ENCODE peak calls at places on chromosome 13, in six cellular contexts. One of them, this sample, is unnamed.

GRCh38 chr13:29901714-29902631 is 51.6 kb upstream of the UBL3 start:
- DNase-seq in lower lobe of right lung: no peak
- DNase-seq in cardiac muscle cell: no peak
- DNase-seq in uterus: peak; percentile 57
- DNase-seq in HAP-1: no peak
- DNase-seq in astrocyte: peak; percentile 98
- DNase-seq in this sample: no peak

GRCh38 chr13:29457299-29457698 is 138.2 kb downstream of the SLC7A1 start:
- DNase-seq in lower lobe of right lung: no peak
- DNase-seq in cardiac muscle cell: no peak
- DNase-seq in uterus: no peak
- DNase-seq in HAP-1: peak; percentile 9
- DNase-seq in astrocyte: peak; percentile 94
- DNase-seq in this sample: no peak

GRCh38 chr13:111202745-111203144 is 87.6 kb downstream of the ARHGEF7 start:
- DNase-seq in lower lobe of right lung: no peak
- DNase-seq in cardiac muscle cell: no peak
- DNase-seq in uterus: peak; percentile 51
- DNase-seq in HAP-1: no peak
- DNase-seq in astrocyte: peak; percentile 85
- DNase-seq in this sample: no peak

GRCh38 chr13:99312493-99312883 is 5.3 kb upstream of the GPR183 start:
- DNase-seq in lower lobe of right lung: peak; percentile 75
- DNase-seq in cardiac muscle cell: no peak
- DNase-seq in uterus: peak; percentile 63
- DNase-seq in HAP-1: no peak
- DNase-seq in astrocyte: peak; percentile 94
- DNase-seq in this sample: no peak

GRCh38 chr13:64075543-64076271 is 2660.1 kb upstream of the PCDH20 start:
- DNase-seq in lower lobe of right lung: no peak
- DNase-seq in cardiac muscle cell: no peak
- DNase-seq in uterus: no peak
- DNase-seq in HAP-1: peak; percentile 86
- DNase-seq in astrocyte: no peak
- DNase-seq in this sample: no peak

GRCh38 chr13:43686557-43686956 is 100.2 kb downstream of the ENOX1 start:
- DNase-seq in lower lobe of right lung: no peak
- DNase-seq in cardiac muscle cell: no peak
- DNase-seq in uterus: peak; percentile 64
- DNase-seq in HAP-1: no peak
- DNase-seq in astrocyte: peak; percentile 76
- DNase-seq in this sample: no peak

GRCh38 chr13:75372517-75372916 is 109.5 kb downstream of the TBC1D4 start:
- DNase-seq in lower lobe of right lung: no peak
- DNase-seq in cardiac muscle cell: peak; percentile 54
- DNase-seq in uterus: no peak
- DNase-seq in HAP-1: peak; percentile 58
- DNase-seq in astrocyte: no peak
- DNase-seq in this sample: no peak

GRCh38 chr13:47672245-47672975 is 328.7 kb downstream of the SUCLA2 start:
- DNase-seq in lower lobe of right lung: no peak
- DNase-seq in cardiac muscle cell: no peak
- DNase-seq in uterus: no peak
- DNase-seq in HAP-1: no peak
- DNase-seq in astrocyte: peak; percentile 45
- DNase-seq in this sample: no peak

GRCh38 chr13:96141032-96141431 is 51.1 kb downstream of the HS6ST3 start:
- DNase-seq in lower lobe of right lung: no peak
- DNase-seq in cardiac muscle cell: peak; percentile 59
- DNase-seq in uterus: no peak
- DNase-seq in HAP-1: peak; percentile 43
- DNase-seq in astrocyte: peak; percentile 3
- DNase-seq in this sample: no peak

GRCh38 chr13:46622918-46623256 is 69.9 kb downstream of the LRCH1 start:
- DNase-seq in lower lobe of right lung: no peak
- DNase-seq in cardiac muscle cell: no peak
- DNase-seq in uterus: peak; percentile 85
- DNase-seq in HAP-1: no peak
- DNase-seq in astrocyte: peak; percentile 61
- DNase-seq in this sample: no peak

GRCh38 chr13:40440990-40441820 is 225.2 kb downstream of the FOXO1 start:
- DNase-seq in lower lobe of right lung: peak; percentile 55
- DNase-seq in cardiac muscle cell: peak; percentile 35
- DNase-seq in uterus: peak; percentile 78
- DNase-seq in HAP-1: no peak
- DNase-seq in astrocyte: peak; percentile 29
- DNase-seq in this sample: no peak
- H3K4me1 ChIP-seq in lower lobe of right lung: peaks cover 47% of the 10 kb centered on the region
- H3K4me1 ChIP-seq in cardiac muscle cell: peaks cover 25% of the 10 kb centered on the region
- H3K4me1 ChIP-seq in uterus: no peaks in the 10 kb centered on the region
- H3K4me1 ChIP-seq in HAP-1: no peaks in the 10 kb centered on the region
- H3K4me1 ChIP-seq in astrocyte: peaks cover 17% of the 10 kb centered on the region
- H3K4me1 ChIP-seq in this sample: no peaks in the 10 kb centered on the region

GRCh38 chr13:33639158-33639557 is 178.8 kb upstream of the RFC3 start:
- DNase-seq in lower lobe of right lung: no peak
- DNase-seq in cardiac muscle cell: peak; percentile 28
- DNase-seq in uterus: peak; percentile 73
- DNase-seq in HAP-1: no peak
- DNase-seq in astrocyte: peak; percentile 43
- DNase-seq in this sample: no peak

GRCh38 chr13:33637978-33638743 is 179.8 kb upstream of the RFC3 start:
- DNase-seq in lower lobe of right lung: no peak
- DNase-seq in cardiac muscle cell: no peak
- DNase-seq in uterus: no peak
- DNase-seq in HAP-1: no peak
- DNase-seq in astrocyte: peak; percentile 42
- DNase-seq in this sample: no peak

GRCh38 chr13:33639640-33640080 is 178.3 kb upstream of the RFC3 start:
- DNase-seq in lower lobe of right lung: no peak
- DNase-seq in cardiac muscle cell: no peak
- DNase-seq in uterus: no peak
- DNase-seq in HAP-1: no peak
- DNase-seq in astrocyte: no peak
- DNase-seq in this sample: no peak

GRCh38 chr13:33634526-33635111 is 183.3 kb upstream of the RFC3 start:
- DNase-seq in lower lobe of right lung: no peak
- DNase-seq in cardiac muscle cell: no peak
- DNase-seq in uterus: no peak
- DNase-seq in HAP-1: no peak
- DNase-seq in astrocyte: peak; percentile 26
- DNase-seq in this sample: no peak

GRCh38 chr13:33636955-33637670 is 180.8 kb upstream of the RFC3 start:
- DNase-seq in lower lobe of right lung: no peak
- DNase-seq in cardiac muscle cell: no peak
- DNase-seq in uterus: no peak
- DNase-seq in HAP-1: no peak
- DNase-seq in astrocyte: no peak
- DNase-seq in this sample: no peak
- H3K4me1 ChIP-seq in lower lobe of right lung: peaks cover 13% of the 10 kb centered on the region
- H3K4me1 ChIP-seq in cardiac muscle cell: no peaks in the 10 kb centered on the region
- H3K4me1 ChIP-seq in uterus: no peaks in the 10 kb centered on the region
- H3K4me1 ChIP-seq in HAP-1: no peaks in the 10 kb centered on the region
- H3K4me1 ChIP-seq in astrocyte: peaks cover under 1% of the 10 kb centered on the region
- H3K4me1 ChIP-seq in this sample: peaks cover 5% of the 10 kb centered on the region

GRCh38 chr13:59531571-59532091 is 632.1 kb downstream of the DIAPH3 start:
- DNase-seq in lower lobe of right lung: peak; percentile 67
- DNase-seq in cardiac muscle cell: peak; percentile 80
- DNase-seq in uterus: peak; percentile 77
- DNase-seq in HAP-1: peak; percentile 74
- DNase-seq in astrocyte: peak; percentile 82
- DNase-seq in this sample: peak; percentile 25
- H3K4me1 ChIP-seq in lower lobe of right lung: peaks cover 16% of the 10 kb centered on the region
- H3K4me1 ChIP-seq in cardiac muscle cell: peaks cover 26% of the 10 kb centered on the region
- H3K4me1 ChIP-seq in uterus: no peaks in the 10 kb centered on the region
- H3K4me1 ChIP-seq in HAP-1: peaks cover 10% of the 10 kb centered on the region
- H3K4me1 ChIP-seq in astrocyte: peaks cover 28% of the 10 kb centered on the region
- H3K4me1 ChIP-seq in this sample: peaks cover 2% of the 10 kb centered on the region

DNA sequence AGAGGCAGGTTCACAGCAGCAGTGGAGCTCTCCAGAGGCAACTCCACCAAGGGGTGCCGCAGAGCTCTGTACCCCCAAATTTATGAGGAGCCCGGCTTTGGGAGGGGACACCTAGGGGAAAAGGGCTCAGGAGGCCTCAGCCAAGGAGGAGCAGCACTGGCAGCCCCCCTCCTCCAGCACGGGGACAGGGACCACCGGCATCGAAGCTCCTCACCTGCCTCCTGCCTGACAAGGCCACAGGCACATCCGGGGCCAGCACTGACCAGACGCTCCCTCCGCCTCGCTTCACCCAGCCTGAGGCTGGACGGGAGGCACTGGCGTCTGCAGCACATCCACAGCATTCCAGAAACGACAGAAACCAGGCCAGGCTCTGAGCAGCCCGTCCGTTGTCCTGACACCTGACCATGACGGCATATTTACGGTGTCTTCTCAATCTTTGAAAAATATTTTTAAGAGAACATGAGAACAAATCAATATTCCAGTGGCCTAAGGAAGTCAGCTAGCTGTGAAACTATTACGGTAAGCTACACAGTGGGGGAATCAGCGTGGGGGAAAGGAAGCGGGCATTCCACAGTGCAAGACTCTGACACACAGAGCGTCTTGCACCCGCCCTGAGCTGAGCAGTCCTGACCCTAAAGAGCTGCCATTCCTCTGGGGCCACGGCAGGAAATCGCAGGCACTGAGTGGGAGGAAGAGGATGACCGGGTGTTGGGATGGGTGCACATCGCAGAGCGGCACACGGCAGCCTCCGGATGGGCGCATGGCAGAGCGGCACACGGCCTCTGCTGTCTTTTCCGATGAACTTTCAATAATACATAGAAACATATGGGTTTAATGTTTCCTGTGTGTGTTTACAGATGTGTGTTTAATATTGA is 26.8 kb downstream of the RASA3 start:
- DNase-seq in lower lobe of right lung: no peak
- DNase-seq in cardiac muscle cell: peak; percentile 51
- DNase-seq in uterus: peak; percentile 12
- DNase-seq in HAP-1: no peak
- DNase-seq in astrocyte: no peak
- DNase-seq in this sample: no peak
- H3K4me1 ChIP-seq in lower lobe of right lung: peaks cover 45% of the 10 kb centered on the region
- H3K4me1 ChIP-seq in cardiac muscle cell: peaks cover 21% of the 10 kb centered on the region
- H3K4me1 ChIP-seq in uterus: no peaks in the 10 kb centered on the region
- H3K4me1 ChIP-seq in HAP-1: no peaks in the 10 kb centered on the region
- H3K4me1 ChIP-seq in astrocyte: peaks cover 49% of the 10 kb centered on the region
- H3K4me1 ChIP-seq in this sample: peaks cover 5% of the 10 kb centered on the region

GRCh38 chr13:79490326-79490725 is 9.4 kb downstream of the NDFIP2 start:
- DNase-seq in lower lobe of right lung: no peak
- DNase-seq in cardiac muscle cell: no peak
- DNase-seq in uterus: no peak
- DNase-seq in HAP-1: no peak
- DNase-seq in astrocyte: no peak
- DNase-seq in this sample: no peak
- H3K4me1 ChIP-seq in lower lobe of right lung: peaks cover 31% of the 10 kb centered on the region
- H3K4me1 ChIP-seq in cardiac muscle cell: peaks cover 9% of the 10 kb centered on the region
- H3K4me1 ChIP-seq in uterus: no peaks in the 10 kb centered on the region
- H3K4me1 ChIP-seq in HAP-1: no peaks in the 10 kb centered on the region
- H3K4me1 ChIP-seq in astrocyte: peaks cover 31% of the 10 kb centered on the region
- H3K4me1 ChIP-seq in this sample: no peaks in the 10 kb centered on the region

DNA sequence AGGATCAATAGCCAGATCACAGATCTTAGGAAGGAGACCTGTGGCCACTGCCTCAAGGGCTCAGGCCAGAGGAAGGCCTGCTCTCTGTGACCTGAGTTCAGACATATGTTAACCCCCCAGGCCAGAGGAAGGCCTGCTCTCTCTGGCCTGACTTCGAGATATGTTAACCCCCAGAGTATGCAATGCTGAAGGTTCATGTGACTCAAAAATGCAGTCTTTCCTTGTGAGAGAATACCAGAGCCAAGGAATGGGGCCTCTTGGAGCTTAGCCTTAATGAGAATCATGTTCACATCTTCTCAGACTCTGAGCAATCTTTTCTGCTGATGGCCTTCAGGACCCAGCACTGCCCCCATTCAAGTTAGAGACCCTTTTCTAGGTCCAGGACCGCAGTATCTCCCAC is 36.7 kb downstream of the MBNL2 start:
- DNase-seq in lower lobe of right lung: no peak
- DNase-seq in cardiac muscle cell: no peak
- DNase-seq in uterus: no peak
- DNase-seq in HAP-1: no peak
- DNase-seq in astrocyte: peak; percentile 74
- DNase-seq in this sample: no peak
- H3K4me1 ChIP-seq in lower lobe of right lung: peaks cover 78% of the 10 kb centered on the region
- H3K4me1 ChIP-seq in cardiac muscle cell: peaks cover 29% of the 10 kb centered on the region
- H3K4me1 ChIP-seq in uterus: peaks cover 20% of the 10 kb centered on the region
- H3K4me1 ChIP-seq in HAP-1: peaks cover 15% of the 10 kb centered on the region
- H3K4me1 ChIP-seq in astrocyte: peaks cover 67% of the 10 kb centered on the region
- H3K4me1 ChIP-seq in this sample: peaks cover 2% of the 10 kb centered on the region

GRCh38 chr13:32117696-32118095 is 86.1 kb downstream of the FRY start:
- DNase-seq in lower lobe of right lung: peak; percentile 64
- DNase-seq in cardiac muscle cell: no peak
- DNase-seq in uterus: no peak
- DNase-seq in HAP-1: no peak
- DNase-seq in astrocyte: no peak
- DNase-seq in this sample: no peak

GRCh38 chr13:32125221-32125621 is 93.6 kb downstream of the FRY start:
- DNase-seq in lower lobe of right lung: no peak
- DNase-seq in cardiac muscle cell: no peak
- DNase-seq in uterus: peak; percentile 39
- DNase-seq in HAP-1: no peak
- DNase-seq in astrocyte: no peak
- DNase-seq in this sample: no peak

GRCh38 chr13:32125746-32126145 is 94.2 kb downstream of the FRY start:
- DNase-seq in lower lobe of right lung: no peak
- DNase-seq in cardiac muscle cell: no peak
- DNase-seq in uterus: no peak
- DNase-seq in HAP-1: peak; percentile 3
- DNase-seq in astrocyte: no peak
- DNase-seq in this sample: no peak

GRCh38 chr13:32124743-32125142 is 93.2 kb downstream of the FRY start:
- DNase-seq in lower lobe of right lung: no peak
- DNase-seq in cardiac muscle cell: no peak
- DNase-seq in uterus: no peak
- DNase-seq in HAP-1: no peak
- DNase-seq in astrocyte: no peak
- DNase-seq in this sample: no peak

DNA sequence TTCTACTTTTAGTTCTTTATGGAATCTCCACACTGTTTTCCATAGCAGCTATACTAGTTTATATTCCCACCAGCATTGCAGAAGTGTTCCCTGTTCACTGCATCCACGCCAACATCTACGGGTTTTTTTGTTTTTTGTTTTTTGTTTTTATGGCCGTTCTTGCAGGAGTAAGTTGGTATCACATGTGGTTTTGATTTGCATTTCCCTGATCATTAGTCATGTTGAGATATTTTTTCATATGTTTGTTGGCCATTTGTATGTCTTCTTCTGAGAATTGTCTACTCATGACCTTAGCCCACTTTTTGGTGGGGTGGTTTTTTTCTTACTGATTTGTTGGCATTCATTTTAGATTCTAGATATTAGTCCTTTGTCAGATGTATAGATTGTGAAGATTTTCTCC is 89.7 kb downstream of the FRY start:
- DNase-seq in lower lobe of right lung: no peak
- DNase-seq in cardiac muscle cell: no peak
- DNase-seq in uterus: no peak
- DNase-seq in HAP-1: no peak
- DNase-seq in astrocyte: no peak
- DNase-seq in this sample: no peak
- H3K4me1 ChIP-seq in lower lobe of right lung: peaks cover 17% of the 10 kb centered on the region
- H3K4me1 ChIP-seq in cardiac muscle cell: no peaks in the 10 kb centered on the region
- H3K4me1 ChIP-seq in uterus: no peaks in the 10 kb centered on the region
- H3K4me1 ChIP-seq in HAP-1: peaks cover 8% of the 10 kb centered on the region
- H3K4me1 ChIP-seq in astrocyte: no peaks in the 10 kb centered on the region
- H3K4me1 ChIP-seq in this sample: no peaks in the 10 kb centered on the region

This sample was measured in iPS DF 6.9.